ENCODE peak calls at places on chromosomes 12 and 14, in four cellular contexts. P, L, Z and T are unnamed samples.

GRCh38 chr14:105212541-105213305 is 31.6 kb upstream of the NUDT14 start:
- DNase-seq in Z (no peak), P (no peak), L (no peak), T (no peak)

GRCh38 chr12:64293654-64294364 is 71.7 kb upstream of the KICS2 start:
- DNase-seq in Z (no peak), P (no peak), L (no peak), T (no peak)

GRCh38 chr12:95634622-95635621 is 83.6 kb upstream of the USP44 start:
- DNase-seq in Z (no peak), L (no peak), P (peak), T (no peak)

GRCh38 chr14:44494125-44494524 is 13.0 kb downstream of the FSCB start:
- DNase-seq in P (no peak), L (no peak), Z (no peak), T (no peak)

GRCh38 chr12:120539303-120539702 is 5.1 kb downstream of the RNF10 start:
- DNase-seq in Z (no peak), L (no peak), P (no peak), T (no peak)

GRCh38 chr12:47362131-47362686 is 282.4 kb upstream of the AMIGO2 start:
- DNase-seq in P (no peak), Z (no peak), L (no peak), T (no peak)

GRCh38 chr12:19484738-19485137 is 45.4 kb downstream of the AEBP2 start:
- DNase-seq in P (no peak), L (no peak), Z (no peak), T (no peak)

GRCh38 chr12:5489760-5490432 is 58.0 kb downstream of the NTF3 start:
- DNase-seq in L (no peak), P (no peak), Z (no peak), T (no peak)

GRCh38 chr12:65278576-65279386 is at the start of gene MSRB3:
- DNase-seq in L (no peak), P (peak), Z (peak), T (peak)

GRCh38 chr14:35883677-35884293 is 57.6 kb downstream of the BRMS1L start:
- DNase-seq in L (no peak), Z (peak), P (no peak), T (no peak)

GRCh38 chr12:57604454-57605307 is at the start of gene DTX3:
- DNase-seq in L (peak), P (peak), Z (peak), T (peak)